ENCODE peak calls at places on chromosome 3, in five cellular contexts. B, E, R, Y and U are unnamed samples.

GRCh38 chr3:70816346-70816745 is 503.9 kb upstream of the MDFIC2 start:
- DNase-seq in B (no peak), E (no peak), R (no peak), Y (no peak), U (no peak)

GRCh38 chr3:157471051-157471450 is 32.2 kb downstream of the VEPH1 start:
- DNase-seq in B (no peak), E (no peak), R (no peak), Y (no peak), U (no peak)

GRCh38 chr3:79515072-79515471 is 252.7 kb downstream of the ROBO1 start:
- DNase-seq in B (no peak), E (no peak), R (no peak), Y (no peak), U (no peak)

GRCh38 chr3:187961366-187961765 is 192.6 kb upstream of the LPP start:
- DNase-seq in B (no peak), E (no peak), R (no peak), Y (no peak), U (no peak)

GRCh38 chr3:169940486-169941181 is 26.0 kb upstream of the SEC62 start:
- DNase-seq in B (no peak), E (no peak), R (no peak), Y (peak), U (no peak)

GRCh38 chr3:27714692-27715453 is 7.2 kb downstream of the EOMES start:
- DNase-seq in B (no peak), E (peak), R (peak), Y (peak), U (peak)

GRCh38 chr3:118850687-118851086 is 184.0 kb downstream of the IGSF11 start:
- DNase-seq in B (no peak), E (peak), R (no peak), Y (no peak), U (no peak)

GRCh38 chr3:50154840-50155490 is at the start of gene SEMA3F:
- DNase-seq in B (peak), E (peak), R (peak), Y (peak), U (peak)

GRCh38 chr3:64666171-64666581 is 21.6 kb downstream of the ADAMTS9 start:
- DNase-seq in B (no peak), E (no peak), R (no peak), Y (no peak), U (no peak)

GRCh38 chr3:167773584-167773983 is 38.1 kb downstream of the SERPINI1 start:
- DNase-seq in B (no peak), E (no peak), R (no peak), Y (peak), U (no peak)

GRCh38 chr3:58052373-58053273 is 44.4 kb downstream of the FLNB start:
- DNase-seq in B (peak), E (no peak), R (peak), Y (no peak), U (no peak)

GRCh38 chr3:135056084-135056730 is 261.1 kb downstream of the EPHB1 start:
- DNase-seq in B (no peak), E (no peak), R (no peak), Y (no peak), U (no peak)

GRCh38 chr3:120126016-120126415 is 31.8 kb upstream of the GSK3B start:
- DNase-seq in B (no peak), E (no peak), R (no peak), Y (no peak), U (no peak)

GRCh38 chr3:24495334-24495994 is 814 bp upstream of the THRB start:
- DNase-seq in B (no peak), E (peak), R (no peak), Y (no peak), U (no peak)

GRCh38 chr3:72999971-73000370 is 3.4 kb downstream of the PPP4R2 start:
- DNase-seq in B (no peak), E (no peak), R (no peak), Y (no peak), U (peak)

GRCh38 chr3:14425574-14426304 is 23.3 kb downstream of the SLC6A6 start:
- DNase-seq in B (no peak), E (no peak), R (no peak), Y (peak), U (peak)

GRCh38 chr3:129485681-129486056 is 42.8 kb upstream of the RHO start:
- DNase-seq in B (peak), E (no peak), R (no peak), Y (no peak), U (no peak)